ENCODE peak calls at places on chromosomes 12 and 14, in eight cellular contexts. B, D, N, Y, M, J, I and V are unnamed samples.

GRCh38 chr12:40622246-40622838 is 69.9 kb upstream of the CNTN1 start:
- DNase-seq in B (peak), D (peak), N (peak), Y (peak), M (peak), J (peak), I (peak), V (peak)

GRCh38 chr12:122227341-122227740 is 1.5 kb upstream of the DIABLO start:
- DNase-seq in B (peak), D (no peak), N (no peak), Y (no peak), M (peak), J (no peak), I (no peak), V (no peak)

GRCh38 chr14:25351269-25351668 is 301.3 kb upstream of the STXBP6 start:
- DNase-seq in B (no peak), D (no peak), N (no peak), Y (no peak), M (no peak), J (no peak), I (no peak), V (no peak)

GRCh38 chr12:76588881-76589565 is 29.5 kb upstream of the OSBPL8 start:
- DNase-seq in B (no peak), D (no peak), N (no peak), Y (no peak), M (no peak), J (peak), I (no peak), V (no peak)

GRCh38 chr12:67804168-67804567 is 155.6 kb downstream of the DYRK2 start:
- DNase-seq in B (no peak), D (no peak), N (no peak), Y (no peak), M (no peak), J (no peak), I (no peak), V (no peak)

GRCh38 chr12:49260165-49260564 is 4.7 kb upstream of the TUBA1C start:
- DNase-seq in B (no peak), D (no peak), N (no peak), Y (no peak), M (no peak), J (peak), I (no peak), V (no peak)

GRCh38 chr12:117857632-117858274 is 111.0 kb downstream of the KSR2 start:
- DNase-seq in B (no peak), D (no peak), N (peak), Y (peak), M (peak), J (peak), I (peak), V (no peak)

GRCh38 chr12:47740536-47741339 is 15.4 kb upstream of the ENDOU start:
- DNase-seq in B (no peak), D (no peak), N (no peak), Y (no peak), M (peak), J (no peak), I (no peak), V (no peak)

GRCh38 chr12:54154708-54155316 is 34.0 kb downstream of the SMUG1 start:
- DNase-seq in B (no peak), D (no peak), N (no peak), Y (no peak), M (no peak), J (no peak), I (no peak), V (no peak)

GRCh38 chr12:115722181-115722580 is 555.3 kb downstream of the MED13L start:
- DNase-seq in B (no peak), D (no peak), N (no peak), Y (peak), M (no peak), J (no peak), I (no peak), V (no peak)

GRCh38 chr14:69573841-69574265 is 818 bp downstream of the CCDC177 start:
- DNase-seq in B (no peak), D (no peak), N (no peak), Y (no peak), M (peak), J (no peak), I (peak), V (no peak)

GRCh38 chr12:9869307-9870161 is at the start of gene CLEC2B:
- DNase-seq in B (no peak), D (peak), N (peak), Y (peak), M (peak), J (peak), I (no peak), V (no peak)

GRCh38 chr12:104307655-104308000 is 4.1 kb downstream of the EID3 start:
- DNase-seq in B (no peak), D (no peak), N (peak), Y (no peak), M (no peak), J (no peak), I (no peak), V (no peak)

GRCh38 chr12:54356951-54357356 is 7.3 kb downstream of the GPR84 start:
- DNase-seq in B (no peak), D (no peak), N (no peak), Y (no peak), M (no peak), J (no peak), I (peak), V (no peak)

GRCh38 chr14:24913026-24913425 is 136.9 kb downstream of the STXBP6 start:
- DNase-seq in B (no peak), D (no peak), N (no peak), Y (no peak), M (no peak), J (no peak), I (no peak), V (no peak)

GRCh38 chr12:22539055-22539454 is 5.3 kb downstream of the C2CD5 start:
- DNase-seq in B (no peak), D (no peak), N (no peak), Y (no peak), M (no peak), J (no peak), I (no peak), V (no peak)

GRCh38 chr12:31989987-31990386 is 30.8 kb downstream of the RESF1 start:
- DNase-seq in B (no peak), D (no peak), N (no peak), Y (no peak), M (no peak), J (no peak), I (no peak), V (no peak)

GRCh38 chr12:51020448-51021182 is 5.6 kb downstream of the SLC11A2 start:
- DNase-seq in B (no peak), D (no peak), N (no peak), Y (no peak), M (no peak), J (no peak), I (no peak), V (no peak)

GRCh38 chr12:3967556-3968160 is 94.5 kb upstream of the PARP11 start:
- DNase-seq in B (no peak), D (no peak), N (no peak), Y (no peak), M (peak), J (no peak), I (no peak), V (no peak)

GRCh38 chr14:50943261-50943942 is 881 bp downstream of the PYGL start:
- DNase-seq in B (peak), D (peak), N (peak), Y (peak), M (peak), J (no peak), I (peak), V (peak)

GRCh38 chr12:6963016-6963731 is 7.3 kb downstream of the PHB2 start:
- DNase-seq in B (peak), D (no peak), N (no peak), Y (peak), M (peak), J (no peak), I (peak), V (peak)

GRCh38 chr12:52903855-52904508 is 894 bp downstream of the KRT8 start:
- DNase-seq in B (peak), D (peak), N (peak), Y (no peak), M (peak), J (no peak), I (peak), V (peak)

GRCh38 chr12:64177001-64177400 is 45.1 kb downstream of the KICS2 start:
- DNase-seq in B (no peak), D (no peak), N (no peak), Y (no peak), M (no peak), J (no peak), I (no peak), V (no peak)

GRCh38 chr12:110807640-110808039 is 39.1 kb upstream of the CCDC63 start:
- DNase-seq in B (no peak), D (no peak), N (no peak), Y (no peak), M (no peak), J (no peak), I (no peak), V (no peak)

GRCh38 chr14:65753061-65753460 is 340.5 kb downstream of the FUT8 start:
- DNase-seq in B (no peak), D (no peak), N (no peak), Y (peak), M (no peak), J (no peak), I (no peak), V (no peak)

GRCh38 chr12:105641742-105642141 is 311.3 kb downstream of the C12orf75 start:
- DNase-seq in B (no peak), D (no peak), N (no peak), Y (no peak), M (no peak), J (no peak), I (no peak), V (peak)

GRCh38 chr12:120496353-120497340 is 734 bp downstream of the DYNLL1 start:
- DNase-seq in B (peak), D (peak), N (peak), Y (peak), M (peak), J (no peak), I (peak), V (peak)

GRCh38 chr14:96614528-96614927 is 112.3 kb downstream of the PAPOLA start:
- DNase-seq in B (no peak), D (no peak), N (no peak), Y (no peak), M (no peak), J (no peak), I (no peak), V (no peak)

GRCh38 chr12:131896811-131897270 is 2.4 kb downstream of the ULK1 start:
- DNase-seq in B (no peak), D (no peak), N (no peak), Y (no peak), M (no peak), J (no peak), I (peak), V (no peak)

GRCh38 chr14:95695913-95696312 is 9.7 kb downstream of the TCL1B start:
- DNase-seq in B (no peak), D (no peak), N (no peak), Y (no peak), M (no peak), J (no peak), I (no peak), V (no peak)

GRCh38 chr12:6613015-6613775 is 6.0 kb upstream of the CHD4 start:
- DNase-seq in B (peak), D (peak), N (no peak), Y (peak), M (peak), J (peak), I (no peak), V (peak)

GRCh38 chr14:70882771-70883492 is 24.3 kb upstream of the PCNX1 start:
- DNase-seq in B (no peak), D (no peak), N (no peak), Y (no peak), M (no peak), J (no peak), I (no peak), V (no peak)

GRCh38 chr12:101761347-101761746 is 22.1 kb upstream of the SYCP3 start:
- DNase-seq in B (no peak), D (no peak), N (peak), Y (no peak), M (no peak), J (no peak), I (no peak), V (no peak)

GRCh38 chr14:24311837-24312615 is 724 bp downstream of the LTB4R start:
- DNase-seq in B (no peak), D (peak), N (no peak), Y (no peak), M (no peak), J (no peak), I (no peak), V (no peak)